ENCODE peak calls at places on chromosome 19, in nine cellular contexts. Q, G, X, A, V, P, O, B and C are unnamed samples.

GRCh38 chr19:37635076-37636056 is 19.9 kb downstream of the ZFP30 start:
- DNase-seq in V (no peak), P (no peak), X (peak; percentile 2), A (no peak), B (no peak), O (no peak), Q (no peak), G (no peak), C (no peak)

GRCh38 chr19:2477732-2478191 is 1.8 kb downstream of the GADD45B start:
- DNase-seq in A (no peak), O (no peak), B (peak; percentile 33), Q (no peak), V (no peak), P (no peak), X (peak; percentile 55), G (peak; percentile 40), C (no peak)

GRCh38 chr19:41944336-41944735 is 14.8 kb downstream of the RABAC1 start:
- DNase-seq in B (no peak), A (no peak), X (peak; percentile 34), P (no peak), V (no peak), Q (no peak), O (no peak), G (no peak), C (no peak)

GRCh38 chr19:43618921-43619261 is 538 bp downstream of the ZNF428 start:
- DNase-seq in A (no peak), Q (no peak), V (no peak), O (no peak), B (no peak), P (peak; percentile 35), G (no peak), X (peak; percentile 34), C (no peak)

GRCh38 chr19:4707322-4707721 is 16.3 kb downstream of the DPP9 start:
- DNase-seq in B (peak; percentile 69), G (no peak), Q (no peak), A (no peak), O (no peak), V (no peak), X (no peak), P (no peak), C (no peak)

GRCh38 chr19:16368385-16369305 is 44.0 kb downstream of the KLF2 start:
- DNase-seq in X (no peak), V (no peak), O (no peak), Q (no peak), B (no peak), G (no peak), A (no peak), P (no peak), C (no peak)

GRCh38 chr19:41195675-41196497 is 2.9 kb downstream of the CYP2S1 start:
- DNase-seq in X (peak; percentile 49), B (no peak), G (no peak), A (no peak), O (no peak), Q (no peak), P (no peak), V (no peak), C (no peak)

GRCh38 chr19:10603873-10604459 is 16.9 kb upstream of the AP1M2 start:
- DNase-seq in Q (no peak), P (no peak), B (no peak), O (no peak), V (no peak), G (no peak), X (peak; percentile 7), A (no peak), C (no peak)

GRCh38 chr19:18470153-18470552 is 32.2 kb upstream of the ISYNA1 start:
- DNase-seq in O (no peak), G (no peak), B (no peak), Q (no peak), V (no peak), A (no peak), X (no peak), P (peak; percentile 44), C (peak; percentile 67)

GRCh38 chr19:30091456-30091855 is 149.4 kb downstream of the URI1 start:
- DNase-seq in O (no peak), P (no peak), B (no peak), Q (no peak), A (no peak), V (no peak), X (no peak), G (no peak), C (no peak)

GRCh38 chr19:57664269-57665127 is 4.2 kb upstream of the ZSCAN4 start:
- DNase-seq in G (peak; percentile 24), Q (no peak), O (peak; percentile 70), A (no peak), B (peak; percentile 16), P (peak; percentile 53), V (no peak), X (peak; percentile 28), C (peak; percentile 82)

GRCh38 chr19:3670796-3671679 is 29.2 kb downstream of the PIP5K1C start:
- DNase-seq in Q (peak; percentile 59), V (peak; percentile 34), G (peak; percentile 92), P (no peak), O (peak; percentile 91), B (peak; percentile 67), A (no peak), X (peak; percentile 80), C (no peak)

GRCh38 chr19:46297700-46298476 is 1.0 kb downstream of the HIF3A start:
- DNase-seq in X (peak; percentile 54), G (peak; percentile 79), Q (peak; percentile 37), P (no peak), V (no peak), A (no peak), O (peak; percentile 83), B (peak; percentile 75), C (no peak)

GRCh38 chr19:3679581-3679980 is 20.7 kb downstream of the PIP5K1C start:
- DNase-seq in A (no peak), P (no peak), G (no peak), B (no peak), Q (no peak), X (no peak), V (no peak), O (no peak), C (no peak)

DNA sequence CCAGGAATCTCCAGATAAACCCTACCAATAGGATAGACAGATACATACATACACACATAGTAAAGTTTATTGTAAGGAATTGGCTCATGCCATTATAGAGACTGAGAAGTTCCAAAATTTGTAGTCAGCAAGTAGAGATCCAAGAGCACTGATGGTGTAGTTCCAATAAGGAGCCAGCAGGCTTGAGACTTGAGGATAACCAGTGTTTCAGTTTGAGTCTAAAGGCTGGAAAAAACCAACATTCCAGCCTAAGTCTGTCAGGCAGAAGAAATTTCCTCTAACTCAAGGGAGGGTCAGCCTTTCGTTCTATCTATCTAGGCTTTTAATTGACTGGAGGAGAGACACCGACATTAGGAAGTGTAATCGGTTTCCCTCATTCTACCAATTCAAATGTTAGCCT is 110.2 kb upstream of the TSHZ3 start:
- DNase-seq in Q (no peak), G (no peak), P (no peak), A (no peak), V (no peak), X (peak; percentile 6), O (no peak), B (no peak), C (no peak)
- TF ChIP-seq CTCF in Q (no peak), G (no peak), P (peak; percentile 56), A (no peak), V (no peak), X (no peak), O (no peak), B (no peak), C (no peak)

GRCh38 chr19:50496189-50497029 is 14.6 kb downstream of the JOSD2 start:
- DNase-seq in X (no peak), B (peak; percentile 84), Q (no peak), O (peak; percentile 79), P (no peak), V (no peak), G (no peak), A (no peak), C (peak; percentile 42)
- TF ChIP-seq CTCF in X (no peak), B (no peak), Q (no peak), O (no peak), P (no peak), V (no peak), G (no peak), A (no peak), C (no peak)

GRCh38 chr19:35151273-35152065 is 3.1 kb upstream of the FXYD5 start:
- DNase-seq in V (no peak), B (no peak), X (no peak), O (no peak), P (no peak), G (no peak), Q (no peak), A (no peak), C (no peak)

GRCh38 chr19:35154535-35155406 is at the start of gene FXYD5:
- DNase-seq in V (peak; percentile 34), Q (no peak), B (peak; percentile 32), A (peak; percentile 49), O (peak; percentile 83), X (peak; percentile 80), G (peak; percentile 53), P (peak; percentile 53), C (peak; percentile 68)

GRCh38 chr19:35155981-35156672 is 1.6 kb downstream of the FXYD5 start:
- DNase-seq in P (no peak), B (no peak), O (no peak), G (no peak), X (no peak), Q (no peak), A (no peak), V (no peak), C (no peak)

GRCh38 chr19:35155441-35155840 is 906 bp downstream of the FXYD5 start:
- DNase-seq in Q (no peak), G (no peak), O (no peak), A (no peak), P (no peak), X (no peak), B (no peak), V (no peak), C (no peak)

GRCh38 chr19:35153701-35154534 is 617 bp upstream of the FXYD5 start:
- DNase-seq in Q (no peak), G (no peak), P (peak; percentile 75), X (no peak), B (no peak), O (peak; percentile 40), V (no peak), A (no peak), C (peak; percentile 76)
- TF ChIP-seq CTCF in Q (peak; percentile 69), G (no peak), P (peak; percentile 77), X (peak; percentile 50), B (peak; percentile 26), O (peak; percentile 41), V (peak; percentile 61), A (peak; percentile 69), C (peak; percentile 61)

GRCh38 chr19:1270168-1270853 is 1.2 kb downstream of the CIRBP start:
- DNase-seq in A (no peak), G (no peak), X (no peak), Q (no peak), B (peak; percentile 87), O (no peak), V (no peak), P (no peak), C (no peak)

GRCh38 chr19:1269065-1269477 is at the start of gene CIRBP:
- DNase-seq in X (peak; percentile 98), P (peak; percentile 99), O (peak; percentile 100), B (peak; percentile 100), G (peak; percentile 100), A (peak; percentile 96), V (peak; percentile 99), Q (peak; percentile 100), C (peak; percentile 100)

GRCh38 chr19:1270854-1271527 is 1.9 kb downstream of the CIRBP start:
- DNase-seq in A (no peak), G (no peak), V (no peak), Q (no peak), P (no peak), O (no peak), B (peak; percentile 43), X (no peak), C (no peak)

GRCh38 chr19:1268392-1269064 is 604 bp upstream of the CIRBP start:
- DNase-seq in G (peak; percentile 54), X (no peak), A (no peak), O (no peak), B (no peak), P (no peak), Q (no peak), V (no peak), C (no peak)

GRCh38 chr19:1269478-1270167 is 491 bp downstream of the CIRBP start:
- DNase-seq in G (peak; percentile 85), P (peak; percentile 89), O (peak; percentile 90), A (no peak), X (peak; percentile 95), B (peak; percentile 88), Q (peak; percentile 83), V (peak; percentile 66), C (peak; percentile 86)
- TF ChIP-seq CTCF in G (no peak), P (no peak), O (no peak), A (no peak), X (no peak), B (no peak), Q (no peak), V (peak; percentile 2), C (no peak)